ENCODE peak calls at places on chromosome 5, in five cellular contexts. One of them, this sample, is unnamed.

GRCh38 chr5:128711216-128711615 is 173.2 kb upstream of the FBN2 start:
- DNase-seq in cardiac muscle cell: no peak
- DNase-seq in sigmoid colon: no peak
- DNase-seq in activated CD8-positive, alpha-beta memory T cell treated with anti-CD3 and anti-CD28 coated beads for 48 hours: no peak
- DNase-seq in RWPE1: no peak
- DNase-seq in this sample: no peak

GRCh38 chr5:53871772-53872171 is 311.3 kb downstream of the NDUFS4 start:
- DNase-seq in sigmoid colon: no peak
- DNase-seq in RWPE1: no peak
- DNase-seq in cardiac muscle cell: no peak
- DNase-seq in activated CD8-positive, alpha-beta memory T cell treated with anti-CD3 and anti-CD28 coated beads for 48 hours: no peak
- DNase-seq in this sample: no peak

GRCh38 chr5:141628175-141628788 is 8.4 kb downstream of the HDAC3 start:
- DNase-seq in cardiac muscle cell: no peak
- DNase-seq in activated CD8-positive, alpha-beta memory T cell treated with anti-CD3 and anti-CD28 coated beads for 48 hours: no peak
- DNase-seq in RWPE1: no peak
- DNase-seq in sigmoid colon: no peak
- DNase-seq in this sample: no peak

GRCh38 chr5:111227805-111228204 is 3.6 kb downstream of the CAMK4 start:
- DNase-seq in RWPE1: peak
- DNase-seq in activated CD8-positive, alpha-beta memory T cell treated with anti-CD3 and anti-CD28 coated beads for 48 hours: no peak
- DNase-seq in sigmoid colon: no peak
- DNase-seq in cardiac muscle cell: no peak
- DNase-seq in this sample: no peak

GRCh38 chr5:116824751-116825438 is 250.3 kb upstream of the SEMA6A start:
- DNase-seq in cardiac muscle cell: no peak
- DNase-seq in activated CD8-positive, alpha-beta memory T cell treated with anti-CD3 and anti-CD28 coated beads for 48 hours: no peak
- DNase-seq in RWPE1: no peak
- DNase-seq in sigmoid colon: no peak
- DNase-seq in this sample: no peak

GRCh38 chr5:107968998-107969397 is 298.3 kb upstream of the EFNA5 start:
- DNase-seq in RWPE1: no peak
- DNase-seq in activated CD8-positive, alpha-beta memory T cell treated with anti-CD3 and anti-CD28 coated beads for 48 hours: no peak
- DNase-seq in cardiac muscle cell: peak
- DNase-seq in sigmoid colon: no peak
- DNase-seq in this sample: no peak

GRCh38 chr5:156716981-156717380 is 133.1 kb upstream of the PPP1R2B start:
- DNase-seq in cardiac muscle cell: no peak
- DNase-seq in activated CD8-positive, alpha-beta memory T cell treated with anti-CD3 and anti-CD28 coated beads for 48 hours: no peak
- DNase-seq in sigmoid colon: no peak
- DNase-seq in RWPE1: no peak
- DNase-seq in this sample: no peak

GRCh38 chr5:68074048-68074632 is 141.4 kb upstream of the PIK3R1 start:
- DNase-seq in activated CD8-positive, alpha-beta memory T cell treated with anti-CD3 and anti-CD28 coated beads for 48 hours: no peak
- DNase-seq in sigmoid colon: peak
- DNase-seq in RWPE1: peak
- DNase-seq in cardiac muscle cell: no peak
- DNase-seq in this sample: no peak

GRCh38 chr5:16552666-16553343 is 64.0 kb downstream of the RETREG1 start:
- DNase-seq in cardiac muscle cell: peak
- DNase-seq in RWPE1: peak
- DNase-seq in activated CD8-positive, alpha-beta memory T cell treated with anti-CD3 and anti-CD28 coated beads for 48 hours: no peak
- DNase-seq in sigmoid colon: peak
- DNase-seq in this sample: peak

GRCh38 chr5:139845846-139846681 is 50.5 kb downstream of the PSD2 start:
- DNase-seq in cardiac muscle cell: no peak
- DNase-seq in RWPE1: no peak
- DNase-seq in activated CD8-positive, alpha-beta memory T cell treated with anti-CD3 and anti-CD28 coated beads for 48 hours: no peak
- DNase-seq in sigmoid colon: no peak
- DNase-seq in this sample: no peak

GRCh38 chr5:39513236-39513635 is 88.5 kb upstream of the DAB2 start:
- DNase-seq in RWPE1: peak
- DNase-seq in cardiac muscle cell: no peak
- DNase-seq in activated CD8-positive, alpha-beta memory T cell treated with anti-CD3 and anti-CD28 coated beads for 48 hours: no peak
- DNase-seq in sigmoid colon: no peak
- DNase-seq in this sample: no peak

GRCh38 chr5:117812866-117813265 is 1175.5 kb downstream of the DTWD2 start:
- DNase-seq in activated CD8-positive, alpha-beta memory T cell treated with anti-CD3 and anti-CD28 coated beads for 48 hours: no peak
- DNase-seq in cardiac muscle cell: no peak
- DNase-seq in sigmoid colon: no peak
- DNase-seq in RWPE1: no peak
- DNase-seq in this sample: no peak

GRCh38 chr5:174145821-174146220 is 100.3 kb downstream of the NSG2 start:
- DNase-seq in activated CD8-positive, alpha-beta memory T cell treated with anti-CD3 and anti-CD28 coated beads for 48 hours: no peak
- DNase-seq in cardiac muscle cell: no peak
- DNase-seq in sigmoid colon: no peak
- DNase-seq in RWPE1: no peak
- DNase-seq in this sample: peak

GRCh38 chr5:66307647-66308257 is 163.7 kb downstream of the SREK1 start:
- DNase-seq in activated CD8-positive, alpha-beta memory T cell treated with anti-CD3 and anti-CD28 coated beads for 48 hours: no peak
- DNase-seq in cardiac muscle cell: peak
- DNase-seq in RWPE1: peak
- DNase-seq in sigmoid colon: no peak
- DNase-seq in this sample: no peak

GRCh38 chr5:167949435-167949834 is 342.0 kb upstream of the WWC1 start:
- DNase-seq in sigmoid colon: no peak
- DNase-seq in activated CD8-positive, alpha-beta memory T cell treated with anti-CD3 and anti-CD28 coated beads for 48 hours: no peak
- DNase-seq in cardiac muscle cell: no peak
- DNase-seq in RWPE1: no peak
- DNase-seq in this sample: no peak

GRCh38 chr5:154714271-154714986 is 40.7 kb upstream of the LARP1 start:
- DNase-seq in sigmoid colon: no peak
- DNase-seq in cardiac muscle cell: no peak
- DNase-seq in activated CD8-positive, alpha-beta memory T cell treated with anti-CD3 and anti-CD28 coated beads for 48 hours: no peak
- DNase-seq in RWPE1: no peak
- DNase-seq in this sample: no peak

GRCh38 chr5:148794275-148794674 is 32.1 kb upstream of the ADRB2 start:
- DNase-seq in activated CD8-positive, alpha-beta memory T cell treated with anti-CD3 and anti-CD28 coated beads for 48 hours: no peak
- DNase-seq in sigmoid colon: no peak
- DNase-seq in RWPE1: no peak
- DNase-seq in cardiac muscle cell: no peak
- DNase-seq in this sample: no peak

GRCh38 chr5:179819296-179820126 is 1.2 kb upstream of the SQSTM1 start:
- DNase-seq in RWPE1: peak
- DNase-seq in cardiac muscle cell: peak
- DNase-seq in sigmoid colon: peak
- DNase-seq in activated CD8-positive, alpha-beta memory T cell treated with anti-CD3 and anti-CD28 coated beads for 48 hours: no peak
- DNase-seq in this sample: no peak

GRCh38 chr5:149915392-149916260 is 29.0 kb downstream of the PDE6A start:
- DNase-seq in sigmoid colon: no peak
- DNase-seq in RWPE1: peak
- DNase-seq in cardiac muscle cell: peak
- DNase-seq in activated CD8-positive, alpha-beta memory T cell treated with anti-CD3 and anti-CD28 coated beads for 48 hours: no peak
- DNase-seq in this sample: no peak

GRCh38 chr5:17190799-17191391 is 26.5 kb upstream of the BASP1 start:
- DNase-seq in RWPE1: no peak
- DNase-seq in sigmoid colon: no peak
- DNase-seq in cardiac muscle cell: no peak
- DNase-seq in activated CD8-positive, alpha-beta memory T cell treated with anti-CD3 and anti-CD28 coated beads for 48 hours: no peak
- DNase-seq in this sample: no peak

GRCh38 chr5:72204946-72205345 is 97.7 kb downstream of the MAP1B start:
- DNase-seq in RWPE1: no peak
- DNase-seq in cardiac muscle cell: no peak
- DNase-seq in sigmoid colon: no peak
- DNase-seq in activated CD8-positive, alpha-beta memory T cell treated with anti-CD3 and anti-CD28 coated beads for 48 hours: no peak
- DNase-seq in this sample: no peak

GRCh38 chr5:164255598-164256213 is 750.3 kb downstream of the MAT2B start:
- DNase-seq in sigmoid colon: no peak
- DNase-seq in activated CD8-positive, alpha-beta memory T cell treated with anti-CD3 and anti-CD28 coated beads for 48 hours: no peak
- DNase-seq in cardiac muscle cell: peak
- DNase-seq in RWPE1: no peak
- DNase-seq in this sample: no peak

GRCh38 chr5:14142856-14143508 is at the start of gene TRIO:
- DNase-seq in activated CD8-positive, alpha-beta memory T cell treated with anti-CD3 and anti-CD28 coated beads for 48 hours: peak
- DNase-seq in RWPE1: peak
- DNase-seq in sigmoid colon: peak
- DNase-seq in cardiac muscle cell: peak
- DNase-seq in this sample: peak

GRCh38 chr5:51810592-51810991 is 427.3 kb downstream of the ISL1 start:
- DNase-seq in activated CD8-positive, alpha-beta memory T cell treated with anti-CD3 and anti-CD28 coated beads for 48 hours: no peak
- DNase-seq in RWPE1: peak
- DNase-seq in cardiac muscle cell: no peak
- DNase-seq in sigmoid colon: no peak
- DNase-seq in this sample: no peak

GRCh38 chr5:178136990-178137389 is 6.2 kb downstream of the RMND5B start:
- DNase-seq in sigmoid colon: no peak
- DNase-seq in cardiac muscle cell: no peak
- DNase-seq in activated CD8-positive, alpha-beta memory T cell treated with anti-CD3 and anti-CD28 coated beads for 48 hours: no peak
- DNase-seq in RWPE1: no peak
- DNase-seq in this sample: no peak

GRCh38 chr5:11013793-11014192 is 252.8 kb upstream of the DAP start:
- DNase-seq in cardiac muscle cell: no peak
- DNase-seq in sigmoid colon: no peak
- DNase-seq in RWPE1: no peak
- DNase-seq in activated CD8-positive, alpha-beta memory T cell treated with anti-CD3 and anti-CD28 coated beads for 48 hours: no peak
- DNase-seq in this sample: no peak

GRCh38 chr5:55903121-55903701 is 52.1 kb downstream of the IL31RA start:
- DNase-seq in cardiac muscle cell: no peak
- DNase-seq in RWPE1: no peak
- DNase-seq in activated CD8-positive, alpha-beta memory T cell treated with anti-CD3 and anti-CD28 coated beads for 48 hours: peak
- DNase-seq in sigmoid colon: no peak
- DNase-seq in this sample: no peak

GRCh38 chr5:111463304-111463703 is 49.0 kb downstream of the STARD4 start:
- DNase-seq in activated CD8-positive, alpha-beta memory T cell treated with anti-CD3 and anti-CD28 coated beads for 48 hours: no peak
- DNase-seq in sigmoid colon: no peak
- DNase-seq in RWPE1: no peak
- DNase-seq in cardiac muscle cell: no peak
- DNase-seq in this sample: no peak

GRCh38 chr5:151274666-151275065 is 21.7 kb downstream of the GM2A start:
- DNase-seq in activated CD8-positive, alpha-beta memory T cell treated with anti-CD3 and anti-CD28 coated beads for 48 hours: no peak
- DNase-seq in RWPE1: no peak
- DNase-seq in cardiac muscle cell: no peak
- DNase-seq in sigmoid colon: no peak
- DNase-seq in this sample: no peak

GRCh38 chr5:92627186-92627585 is 953.8 kb downstream of the NR2F1-AS1 start:
- DNase-seq in cardiac muscle cell: no peak
- DNase-seq in RWPE1: peak
- DNase-seq in activated CD8-positive, alpha-beta memory T cell treated with anti-CD3 and anti-CD28 coated beads for 48 hours: no peak
- DNase-seq in sigmoid colon: no peak
- DNase-seq in this sample: no peak